ENCODE peak calls at places on chromosomes 13 and 19, in four cellular contexts. C is suprapubic skin, P is brain microvascular endothelial cell, S is right lobe of liver. F is an unnamed sample.
A peak's percentile ranks its signal among the peaks of the same experiment; 100 is the strongest.

GRCh38 chr19:11191273-11191755 is 6.0 kb downstream of the KANK2 start:
- DNase-seq in C (peak; percentile 86), P (peak; percentile 77), S (no peak), F (no peak)

GRCh38 chr19:31818740-31819228 is 469.5 kb upstream of the TSHZ3 start:
- DNase-seq in S (no peak), P (no peak), C (no peak), F (no peak)

GRCh38 chr19:29528350-29528945 is 2.7 kb downstream of the VSTM2B start:
- DNase-seq in S (no peak), P (peak; percentile 47), C (no peak), F (no peak)

GRCh38 chr19:42178791-42179500 is 38.5 kb downstream of the DEDD2 start:
- DNase-seq in S (no peak), C (no peak), P (no peak), F (no peak)

GRCh38 chr13:73924607-73925006 is 209.6 kb downstream of the KLF12 start:
- DNase-seq in P (no peak), C (no peak), S (no peak), F (no peak)

GRCh38 chr13:20891768-20892167 is 10.8 kb downstream of the XPO4 start:
- DNase-seq in S (no peak), P (no peak), C (no peak), F (no peak)

GRCh38 chr19:56838930-56839664 is 1.4 kb downstream of the PEG3 start:
- DNase-seq in S (peak; percentile 97), C (peak; percentile 98), P (peak; percentile 77), F (no peak)

GRCh38 chr19:33399745-33400681 is 26.5 kb downstream of the CEBPG start:
- DNase-seq in C (peak; percentile 44), P (no peak), S (peak; percentile 95), F (no peak)

GRCh38 chr19:50255115-50255514 is 51.7 kb downstream of the MYH14 start:
- DNase-seq in S (no peak), P (no peak), C (no peak), F (no peak)

GRCh38 chr19:2371656-2372055 is 11.6 kb downstream of the TMPRSS9 start:
- DNase-seq in P (no peak), S (no peak), C (no peak), F (no peak)

GRCh38 chr13:90498096-90498495 is 849.4 kb upstream of the MIR17HG start:
- DNase-seq in S (no peak), C (no peak), P (no peak), F (no peak)

GRCh38 chr19:56137405-56137804 is 3.7 kb upstream of the ZNF444 start:
- DNase-seq in C (no peak), P (no peak), S (peak; percentile 85), F (no peak)

GRCh38 chr19:39671739-39672363 is 16.1 kb downstream of the LGALS16 start:
- DNase-seq in P (peak; percentile 48), S (no peak), C (no peak), F (peak; percentile 2)

GRCh38 chr13:48334534-48335127 is 31.1 kb downstream of the RB1 start:
- DNase-seq in C (no peak), S (no peak), P (no peak), F (peak; percentile 16)

GRCh38 chr19:1675633-1676350 is 23.4 kb upstream of the TCF3 start:
- DNase-seq in S (peak; percentile 62), C (no peak), P (no peak), F (no peak)

GRCh38 chr13:79231887-79232286 is 174.2 kb downstream of the RBM26 start:
- DNase-seq in P (no peak), S (no peak), C (no peak), F (no peak)

GRCh38 chr13:93080587-93080986 is 146.0 kb upstream of the GPC6 start:
- DNase-seq in P (peak; percentile 79), S (no peak), C (no peak), F (no peak)

GRCh38 chr13:50244913-50245574 is 229.8 kb downstream of the KCNRG start:
- DNase-seq in S (peak; percentile 57), P (peak; percentile 91), C (no peak), F (peak; percentile 33)

DNA sequence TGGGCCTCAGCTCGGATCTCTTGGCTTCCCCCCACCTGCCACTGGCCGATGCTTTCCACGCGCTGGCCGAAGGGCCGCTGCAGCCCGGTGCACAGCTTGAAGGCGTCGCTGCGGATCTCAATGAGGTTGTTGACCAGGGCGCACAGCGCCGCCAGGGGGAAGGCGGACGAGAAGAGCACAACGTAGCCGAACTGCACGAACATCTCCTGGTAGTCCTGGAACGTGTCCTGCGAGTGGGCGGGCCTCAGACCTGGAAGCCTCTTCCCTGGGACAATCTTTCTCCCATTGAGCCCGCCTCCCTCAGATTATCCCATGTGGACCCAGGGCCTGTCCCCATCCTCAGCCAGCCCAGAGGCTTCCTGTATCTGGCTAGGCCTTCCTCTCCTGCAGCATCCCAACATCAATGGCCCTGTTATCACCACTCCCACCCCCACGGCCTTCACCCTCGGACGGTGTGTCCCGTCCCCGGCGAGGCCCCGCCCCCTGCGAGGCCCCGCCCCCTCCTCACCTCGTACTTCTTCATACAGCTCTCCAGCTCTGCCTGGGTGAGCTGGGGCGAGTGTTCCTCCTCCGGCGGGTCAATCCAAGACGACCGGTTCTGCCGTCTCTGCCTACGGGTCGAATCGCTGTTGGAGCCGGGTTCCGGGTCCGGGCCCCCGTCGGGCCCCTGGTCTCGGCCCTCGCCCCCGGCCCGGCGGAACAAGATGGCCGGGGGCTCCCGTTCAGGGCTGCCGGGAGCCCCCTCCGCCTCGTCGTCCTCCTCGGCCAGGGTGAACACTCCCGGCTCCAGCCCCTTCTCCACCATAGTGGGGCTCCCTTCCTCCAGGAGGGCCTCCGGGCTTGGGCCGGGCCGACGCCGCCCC is 6.8 kb downstream of the ANO8 start:
- DNase-seq in C (peak; percentile 80), S (no peak), P (no peak), F (no peak)
- H3K4me3 ChIP-seq in C (peak overlapping the region; percentile 55), S (peak overlapping the region; percentile 23), P (no peak overlapping the region), F (no peak overlapping the region)

GRCh38 chr13:110713642-110713952 is at the start of gene ING1:
- DNase-seq in S (no peak), P (no peak), C (no peak), F (no peak)

GRCh38 chr13:110716235-110716505 is 2.7 kb downstream of the ING1 start:
- DNase-seq in S (peak; percentile 93), C (no peak), P (peak; percentile 6), F (no peak)

GRCh38 chr13:110713981-110714797 is 689 bp downstream of the ING1 start:
- DNase-seq in P (peak; percentile 40), S (peak; percentile 71), C (peak; percentile 86), F (no peak)

GRCh38 chr13:110714798-110715394 is 1.4 kb downstream of the ING1 start:
- DNase-seq in P (peak; percentile 18), C (peak; percentile 85), S (peak; percentile 70), F (no peak)

DNA sequence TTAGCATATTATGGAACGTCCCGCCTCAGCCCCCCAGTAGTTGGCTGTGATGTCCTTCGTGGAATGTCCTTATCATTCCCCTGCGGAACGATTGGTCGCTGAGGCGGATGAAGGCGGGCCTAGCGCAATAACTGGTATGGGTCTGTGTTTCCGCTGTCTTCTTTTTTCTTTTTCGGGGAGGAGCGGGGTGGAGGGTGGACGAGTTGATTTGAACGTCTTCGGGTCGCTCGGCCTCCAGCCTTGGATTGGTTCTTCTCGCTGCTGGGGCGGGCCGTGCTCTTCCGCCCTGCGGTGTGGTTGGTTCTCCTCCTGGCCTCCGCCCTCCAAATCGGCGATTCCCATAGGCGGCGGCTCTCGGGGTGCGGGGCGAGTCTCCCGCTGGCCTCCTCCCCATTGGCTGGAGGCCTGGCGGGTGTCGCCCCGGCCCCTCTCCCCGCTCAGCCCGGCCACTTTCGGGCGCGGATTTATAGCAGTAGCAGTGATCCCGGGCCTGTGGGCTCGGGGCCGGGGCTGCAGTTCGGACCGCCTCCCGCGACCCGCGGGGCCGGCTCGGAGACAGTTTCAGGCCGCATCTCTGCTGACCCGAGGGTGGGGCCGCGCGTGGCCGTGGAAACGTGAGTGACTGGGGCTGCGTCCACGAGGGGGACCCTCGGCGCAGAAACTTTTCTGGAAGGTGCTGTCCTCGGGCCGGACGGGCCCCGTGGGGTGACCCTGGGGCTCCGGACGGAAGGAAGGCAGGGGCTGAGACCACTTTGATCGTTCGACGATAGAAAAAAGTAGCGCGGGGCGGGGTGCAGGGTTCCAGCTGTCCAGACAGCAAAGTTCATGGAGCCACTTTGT is 2.1 kb downstream of the ING1 start:
- DNase-seq in S (peak; percentile 99), C (peak; percentile 99), P (peak; percentile 100), F (peak; percentile 99)
- TF ChIP-seq CTCF in S (no peak), C (no peak), P (peak; percentile 4), F (peak; percentile 19)

GRCh38 chr19:47240996-47241918 is 10.3 kb upstream of the BBC3 start:
- DNase-seq in P (peak; percentile 68), S (no peak), C (peak; percentile 85), F (no peak)

GRCh38 chr19:47239152-47239551 is 8.2 kb upstream of the BBC3 start:
- DNase-seq in P (no peak), S (no peak), C (no peak), F (no peak)

GRCh38 chr19:47240561-47240960 is 9.6 kb upstream of the BBC3 start:
- DNase-seq in S (no peak), C (no peak), P (no peak), F (no peak)

GRCh38 chr19:47241919-47242644 is 11.1 kb upstream of the BBC3 start:
- DNase-seq in S (no peak), P (no peak), C (no peak), F (no peak)

DNA sequence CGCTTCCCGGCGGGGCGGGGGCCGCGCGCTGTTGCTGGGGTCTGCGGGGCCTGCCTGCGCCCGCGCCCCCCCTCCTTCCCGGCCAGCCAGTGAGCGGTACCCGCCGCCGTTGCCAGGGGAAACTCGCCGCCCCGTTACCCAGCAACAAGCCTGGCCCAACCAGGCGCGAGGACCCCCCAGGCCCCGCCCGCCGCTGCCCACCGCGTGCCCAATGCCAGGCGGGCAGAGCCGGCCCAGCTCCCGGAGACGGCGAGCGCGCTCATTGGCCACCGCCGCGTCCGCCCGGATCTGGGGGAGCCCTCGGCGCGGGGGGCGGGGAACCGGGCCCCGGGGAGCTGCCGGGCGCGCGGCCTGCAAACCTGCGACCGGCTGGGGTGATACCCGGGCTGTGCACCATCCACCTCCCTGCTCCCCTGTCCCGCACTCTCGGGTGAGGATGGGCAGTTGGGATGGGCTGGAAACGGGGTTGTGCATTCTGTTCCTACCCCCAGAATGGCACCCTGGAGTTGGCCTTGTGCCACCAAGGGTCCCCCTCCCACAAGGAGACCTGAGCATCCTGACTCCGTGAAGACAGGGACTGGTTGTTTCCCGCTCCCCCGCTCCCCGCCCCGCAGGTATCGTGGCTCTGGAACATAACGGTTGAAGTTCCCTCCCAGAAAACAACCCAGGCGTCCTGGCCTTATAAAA is 8.8 kb upstream of the BBC3 start:
- DNase-seq in S (no peak), P (no peak), C (no peak), F (no peak)
- H3K4me3 ChIP-seq in S (no peak overlapping the region), P (peak overlapping the region; percentile 12), C (peak overlapping the region; percentile 41), F (peak overlapping the region; percentile 27)

DNA sequence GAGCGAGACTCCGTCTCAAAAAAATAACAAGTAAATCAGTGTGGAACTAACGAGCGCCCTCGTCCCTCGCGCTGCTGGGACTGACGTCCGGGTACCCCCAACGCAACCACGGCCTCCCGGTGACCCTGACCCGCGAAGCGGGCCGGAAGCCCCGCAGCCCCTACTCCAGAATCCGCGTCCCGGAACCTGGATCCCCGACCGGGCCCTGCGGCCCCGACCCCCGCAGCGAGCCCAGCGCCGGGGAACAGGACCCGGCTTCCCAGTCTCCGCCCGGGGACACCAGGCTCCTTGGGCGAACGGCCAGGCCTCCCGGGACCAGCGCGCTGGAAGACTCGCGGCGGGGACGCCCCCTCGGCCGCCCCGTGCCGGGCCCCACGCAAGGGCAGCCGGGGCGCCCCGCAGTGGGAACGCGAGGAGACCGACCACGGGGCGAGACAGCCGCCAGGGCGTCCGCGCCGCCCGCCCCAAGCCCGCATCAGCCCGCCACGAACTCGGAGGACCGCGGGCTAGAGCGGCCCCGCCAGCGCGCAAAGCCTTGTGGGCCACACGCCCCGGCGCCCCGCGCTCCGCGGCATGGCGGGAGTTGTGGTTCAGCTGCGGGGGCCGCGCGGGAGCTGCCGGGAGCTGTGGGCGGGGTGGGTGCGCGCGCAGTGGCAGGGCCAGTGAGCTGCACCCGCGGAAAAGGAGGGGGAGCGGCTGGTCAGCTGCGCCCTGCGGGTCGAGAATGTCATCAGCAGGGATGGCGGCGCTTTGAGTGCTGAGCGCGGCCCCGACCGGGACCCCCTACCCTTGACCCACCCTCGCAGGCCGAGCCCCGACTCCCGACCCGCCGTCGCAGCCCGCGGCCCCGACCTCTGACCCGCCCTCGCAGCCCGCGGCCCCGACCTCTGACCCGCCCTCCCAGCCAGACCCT is 7.5 kb upstream of the MADCAM1 start:
- DNase-seq in P (peak; percentile 75), C (peak; percentile 95), S (peak; percentile 97), F (peak; percentile 59)
- TF ChIP-seq CTCF in P (no peak), C (no peak), S (no peak), F (no peak)

F was measured in AG09309.